ENCODE peak calls at places on chromosome 1, in nine cellular contexts. C, O, Z, V, R, B, G, F and X are unnamed samples.

GRCh38 chr1:61659061-61659460 is 65.9 kb downstream of the TM2D1 start:
- DNase-seq in O (no peak), C (no peak), V (no peak), G (no peak), R (no peak), F (no peak), B (no peak), Z (no peak), X (no peak)

GRCh38 chr1:178011864-178012476 is 42.1 kb upstream of the SEC16B start:
- DNase-seq in Z (no peak), R (no peak), V (no peak), O (no peak), B (no peak), F (no peak), C (no peak), G (no peak), X (no peak)

GRCh38 chr1:230313453-230314141 is 112.5 kb downstream of the PGBD5 start:
- DNase-seq in F (no peak), V (no peak), C (no peak), G (no peak), Z (no peak), O (no peak), B (no peak), R (no peak), X (no peak)

GRCh38 chr1:85448358-85448757 is 16.6 kb downstream of the DDAH1 start:
- DNase-seq in B (no peak), V (no peak), R (no peak), C (no peak), O (peak), Z (no peak), F (no peak), G (no peak), X (no peak)

GRCh38 chr1:90475623-90476022 is 241.5 kb downstream of the BARHL2 start:
- DNase-seq in Z (no peak), V (no peak), B (no peak), O (peak), C (no peak), R (no peak), G (no peak), F (no peak), X (no peak)

GRCh38 chr1:234972411-234973191 is 156.0 kb downstream of the TOMM20 start:
- DNase-seq in V (no peak), R (no peak), F (no peak), G (peak), O (peak), Z (peak), C (no peak), B (no peak), X (no peak)

GRCh38 chr1:154342836-154343472 is 17.6 kb downstream of the ATP8B2 start:
- DNase-seq in G (no peak), B (no peak), F (peak), C (no peak), Z (no peak), O (no peak), V (no peak), R (peak), X (peak)

GRCh38 chr1:212451416-212452322 is 18.9 kb downstream of the NENF start:
- DNase-seq in R (no peak), B (no peak), Z (peak), F (no peak), C (peak), V (no peak), G (no peak), O (no peak), X (no peak)

GRCh38 chr1:160674415-160674814 is 27.6 kb upstream of the SLAMF1 start:
- DNase-seq in F (no peak), G (no peak), Z (no peak), V (no peak), C (no peak), B (no peak), O (no peak), R (no peak), X (peak)

GRCh38 chr1:22323846-22324504 is 127.7 kb upstream of the ZBTB40 start:
- DNase-seq in V (no peak), C (peak), G (peak), F (no peak), O (no peak), R (no peak), B (no peak), Z (peak), X (no peak)

GRCh38 chr1:109478806-109479205 is 4.9 kb upstream of the ATXN7L2 start:
- DNase-seq in F (no peak), B (no peak), V (no peak), C (peak), R (no peak), G (no peak), Z (peak), O (no peak), X (no peak)

GRCh38 chr1:110163591-110163990 is 13.3 kb downstream of the SLC6A17 start:
- DNase-seq in R (no peak), G (no peak), B (no peak), Z (no peak), C (no peak), V (peak), F (no peak), O (no peak), X (no peak)

GRCh38 chr1:29211086-29212030 is 19.4 kb downstream of the MECR start:
- DNase-seq in Z (no peak), C (no peak), G (no peak), V (no peak), F (no peak), B (no peak), O (no peak), R (no peak), X (no peak)

GRCh38 chr1:147246910-147247655 is 4.6 kb downstream of the CHD1L start:
- DNase-seq in F (no peak), Z (no peak), G (no peak), V (no peak), R (no peak), O (no peak), B (no peak), C (no peak), X (peak)

GRCh38 chr1:235601087-235601486 is 48.5 kb downstream of the GNG4 start:
- DNase-seq in Z (no peak), V (no peak), F (no peak), B (no peak), C (no peak), O (no peak), G (no peak), R (peak), X (no peak)

GRCh38 chr1:1000357-1001056 is 610 bp upstream of the HES4 start:
- DNase-seq in R (peak), O (peak), F (no peak), B (peak), V (no peak), C (peak), Z (peak), G (peak), X (peak)